ENCODE peak calls at places on chromosomes 2 and 18, in seven cellular contexts. One of them, this sample, is unnamed. For H3K4me1, the result is how much of the 10 kb centered on the place peaks cover.

GRCh38 chr18:8176554-8176953 is 432.7 kb upstream of the RAB12 start:
- DNase-seq in hepatocyte: no peak
- DNase-seq in RWPE2: no peak
- DNase-seq in transverse colon: no peak
- DNase-seq in IMR-90: no peak
- DNase-seq in ovary: no peak
- DNase-seq in pancreas: peak
- DNase-seq in this sample: no peak

GRCh38 chr18:27921904-27922541 is 254.9 kb downstream of the CDH2 start:
- DNase-seq in pancreas: no peak
- DNase-seq in transverse colon: no peak
- DNase-seq in IMR-90: peak
- DNase-seq in ovary: no peak
- DNase-seq in hepatocyte: peak
- DNase-seq in RWPE2: peak
- DNase-seq in this sample: no peak

GRCh38 chr2:116450990-116451389 is 1363.5 kb upstream of the DDX18 start:
- DNase-seq in IMR-90: no peak
- DNase-seq in transverse colon: no peak
- DNase-seq in ovary: no peak
- DNase-seq in hepatocyte: peak
- DNase-seq in RWPE2: no peak
- DNase-seq in pancreas: no peak
- DNase-seq in this sample: no peak

GRCh38 chr2:96527052-96527964 is 9.2 kb upstream of the ARID5A start:
- DNase-seq in RWPE2: peak
- DNase-seq in ovary: peak
- DNase-seq in IMR-90: peak
- DNase-seq in transverse colon: peak
- DNase-seq in pancreas: no peak
- DNase-seq in hepatocyte: peak
- DNase-seq in this sample: no peak

GRCh38 chr2:151928380-151928779 is 100.2 kb upstream of the ARL5A start:
- DNase-seq in transverse colon: no peak
- DNase-seq in pancreas: no peak
- DNase-seq in hepatocyte: peak
- DNase-seq in ovary: no peak
- DNase-seq in IMR-90: no peak
- DNase-seq in RWPE2: no peak
- DNase-seq in this sample: no peak

GRCh38 chr18:49343179-49343578 is 117.3 kb downstream of the DYM start:
- DNase-seq in pancreas: no peak
- DNase-seq in RWPE2: no peak
- DNase-seq in hepatocyte: no peak
- DNase-seq in transverse colon: no peak
- DNase-seq in IMR-90: no peak
- DNase-seq in ovary: no peak
- DNase-seq in this sample: no peak

GRCh38 chr2:96117701-96118588 is 1.6 kb upstream of the ADRA2B start:
- DNase-seq in ovary: no peak
- DNase-seq in hepatocyte: peak
- DNase-seq in pancreas: no peak
- DNase-seq in transverse colon: no peak
- DNase-seq in IMR-90: no peak
- DNase-seq in RWPE2: peak
- DNase-seq in this sample: peak

GRCh38 chr2:100059638-100060037 is 82.8 kb downstream of the AFF3 start:
- DNase-seq in pancreas: no peak
- DNase-seq in IMR-90: no peak
- DNase-seq in hepatocyte: no peak
- DNase-seq in RWPE2: no peak
- DNase-seq in ovary: no peak
- DNase-seq in transverse colon: no peak
- DNase-seq in this sample: no peak

GRCh38 chr2:62527478-62528210 is 21.6 kb upstream of the TMEM17 start:
- DNase-seq in IMR-90: no peak
- DNase-seq in pancreas: no peak
- DNase-seq in RWPE2: no peak
- DNase-seq in hepatocyte: no peak
- DNase-seq in transverse colon: no peak
- DNase-seq in ovary: no peak
- DNase-seq in this sample: no peak

GRCh38 chr2:95063401-95063958 is 38.0 kb downstream of the MAL start:
- DNase-seq in hepatocyte: no peak
- DNase-seq in transverse colon: no peak
- DNase-seq in RWPE2: no peak
- DNase-seq in pancreas: no peak
- DNase-seq in IMR-90: no peak
- DNase-seq in ovary: no peak
- DNase-seq in this sample: no peak

GRCh38 chr2:63872571-63873328 is 31.1 kb downstream of the UGP2 start:
- DNase-seq in ovary: no peak
- DNase-seq in pancreas: no peak
- DNase-seq in RWPE2: no peak
- DNase-seq in IMR-90: no peak
- DNase-seq in hepatocyte: no peak
- DNase-seq in transverse colon: no peak
- DNase-seq in this sample: no peak

GRCh38 chr2:163345795-163346573 is 389.8 kb downstream of the FIGN start:
- DNase-seq in pancreas: no peak
- DNase-seq in transverse colon: no peak
- DNase-seq in ovary: no peak
- DNase-seq in IMR-90: peak
- DNase-seq in hepatocyte: peak
- DNase-seq in RWPE2: no peak
- DNase-seq in this sample: no peak

GRCh38 chr2:204892506-204893255 is 347.4 kb downstream of the PARD3B start:
- DNase-seq in transverse colon: no peak
- DNase-seq in IMR-90: peak
- DNase-seq in ovary: no peak
- DNase-seq in pancreas: no peak
- DNase-seq in RWPE2: no peak
- DNase-seq in hepatocyte: no peak
- DNase-seq in this sample: no peak

GRCh38 chr18:2917255-2918047 is 70.6 kb downstream of the EMILIN2 start:
- DNase-seq in ovary: no peak
- DNase-seq in RWPE2: no peak
- DNase-seq in pancreas: no peak
- DNase-seq in transverse colon: no peak
- DNase-seq in IMR-90: no peak
- DNase-seq in hepatocyte: no peak
- DNase-seq in this sample: no peak

GRCh38 chr2:216909541-216910175 is 49.8 kb upstream of the TNP1 start:
- DNase-seq in transverse colon: no peak
- DNase-seq in hepatocyte: no peak
- DNase-seq in IMR-90: no peak
- DNase-seq in ovary: no peak
- DNase-seq in pancreas: no peak
- DNase-seq in RWPE2: no peak
- DNase-seq in this sample: no peak

GRCh38 chr2:25293145-25293544 is 48.6 kb downstream of the DNMT3A start:
- DNase-seq in IMR-90: peak
- DNase-seq in ovary: no peak
- DNase-seq in pancreas: no peak
- DNase-seq in transverse colon: no peak
- DNase-seq in RWPE2: no peak
- DNase-seq in hepatocyte: no peak
- DNase-seq in this sample: no peak

GRCh38 chr2:223746611-223747010 is 90.8 kb downstream of the AP1S3 start:
- DNase-seq in IMR-90: no peak
- DNase-seq in ovary: no peak
- DNase-seq in hepatocyte: no peak
- DNase-seq in transverse colon: no peak
- DNase-seq in RWPE2: no peak
- DNase-seq in pancreas: no peak
- DNase-seq in this sample: no peak

GRCh38 chr2:157355618-157356017 is 30.0 kb upstream of the ERMN start:
- DNase-seq in ovary: no peak
- DNase-seq in pancreas: no peak
- DNase-seq in transverse colon: no peak
- DNase-seq in IMR-90: peak
- DNase-seq in hepatocyte: no peak
- DNase-seq in RWPE2: no peak
- DNase-seq in this sample: no peak

GRCh38 chr18:26710460-26711096 is 154.9 kb downstream of the AQP4 start:
- DNase-seq in ovary: no peak
- DNase-seq in RWPE2: no peak
- DNase-seq in transverse colon: no peak
- DNase-seq in pancreas: no peak
- DNase-seq in hepatocyte: no peak
- DNase-seq in IMR-90: no peak
- DNase-seq in this sample: no peak
- H3K27ac ChIP-seq in ovary: no peak
- H3K27ac ChIP-seq in RWPE2: no peak
- H3K27ac ChIP-seq in transverse colon: no peak
- H3K27ac ChIP-seq in pancreas: no peak
- H3K27ac ChIP-seq in hepatocyte: no peak
- H3K27ac ChIP-seq in IMR-90: no peak
- H3K27ac ChIP-seq in this sample: no peak

GRCh38 chr2:128625966-128626757 is 307.5 kb upstream of the HS6ST1 start:
- DNase-seq in ovary: no peak
- DNase-seq in IMR-90: no peak
- DNase-seq in pancreas: no peak
- DNase-seq in transverse colon: no peak
- DNase-seq in RWPE2: no peak
- DNase-seq in hepatocyte: no peak
- DNase-seq in this sample: peak
- H3K4me1 ChIP-seq in ovary: under half
- H3K4me1 ChIP-seq in IMR-90: under half
- H3K4me1 ChIP-seq in pancreas: under half
- H3K4me1 ChIP-seq in transverse colon: under half
- H3K4me1 ChIP-seq in RWPE2: under half
- H3K4me1 ChIP-seq in hepatocyte: under half
- H3K4me1 ChIP-seq in this sample: under half

DNA sequence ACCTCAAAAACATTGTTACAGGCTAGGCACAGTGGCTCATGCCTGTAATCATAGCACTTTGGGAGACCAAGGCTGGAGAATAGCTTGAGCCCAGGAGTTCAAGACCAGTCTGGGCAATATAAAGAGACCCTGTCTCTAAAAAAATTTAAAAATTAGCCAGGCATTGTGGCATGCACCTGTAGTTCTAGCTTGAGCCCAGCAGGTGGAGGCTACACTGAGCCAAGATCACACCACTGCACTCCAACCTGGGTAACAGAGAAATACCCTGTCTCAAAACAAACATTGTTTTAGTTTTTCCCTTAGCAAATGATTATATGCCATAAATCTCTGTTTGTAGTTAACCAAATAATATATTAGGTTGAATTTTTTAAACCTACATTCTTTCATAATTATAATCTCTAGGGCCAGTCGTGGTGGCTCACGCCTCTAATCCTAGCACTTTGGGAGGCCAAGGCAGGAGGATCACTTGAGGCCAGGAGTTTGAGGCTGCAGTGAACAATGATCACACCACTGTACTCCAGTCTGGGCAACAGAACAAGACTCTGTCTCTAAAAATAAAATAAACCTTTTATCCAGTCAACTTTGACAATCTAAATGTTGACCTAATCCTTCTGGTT is 13.3 kb upstream of the CYP20A1 start:
- DNase-seq in ovary: no peak
- DNase-seq in RWPE2: no peak
- DNase-seq in IMR-90: peak
- DNase-seq in hepatocyte: peak
- DNase-seq in pancreas: no peak
- DNase-seq in transverse colon: no peak
- DNase-seq in this sample: no peak
- TF ChIP-seq CTCF in ovary: no peak
- TF ChIP-seq CTCF in RWPE2: peak
- TF ChIP-seq CTCF in IMR-90: peak
- TF ChIP-seq CTCF in hepatocyte: peak
- TF ChIP-seq CTCF in pancreas: peak
- TF ChIP-seq CTCF in transverse colon: peak
- TF ChIP-seq CTCF in this sample: peak

DNA sequence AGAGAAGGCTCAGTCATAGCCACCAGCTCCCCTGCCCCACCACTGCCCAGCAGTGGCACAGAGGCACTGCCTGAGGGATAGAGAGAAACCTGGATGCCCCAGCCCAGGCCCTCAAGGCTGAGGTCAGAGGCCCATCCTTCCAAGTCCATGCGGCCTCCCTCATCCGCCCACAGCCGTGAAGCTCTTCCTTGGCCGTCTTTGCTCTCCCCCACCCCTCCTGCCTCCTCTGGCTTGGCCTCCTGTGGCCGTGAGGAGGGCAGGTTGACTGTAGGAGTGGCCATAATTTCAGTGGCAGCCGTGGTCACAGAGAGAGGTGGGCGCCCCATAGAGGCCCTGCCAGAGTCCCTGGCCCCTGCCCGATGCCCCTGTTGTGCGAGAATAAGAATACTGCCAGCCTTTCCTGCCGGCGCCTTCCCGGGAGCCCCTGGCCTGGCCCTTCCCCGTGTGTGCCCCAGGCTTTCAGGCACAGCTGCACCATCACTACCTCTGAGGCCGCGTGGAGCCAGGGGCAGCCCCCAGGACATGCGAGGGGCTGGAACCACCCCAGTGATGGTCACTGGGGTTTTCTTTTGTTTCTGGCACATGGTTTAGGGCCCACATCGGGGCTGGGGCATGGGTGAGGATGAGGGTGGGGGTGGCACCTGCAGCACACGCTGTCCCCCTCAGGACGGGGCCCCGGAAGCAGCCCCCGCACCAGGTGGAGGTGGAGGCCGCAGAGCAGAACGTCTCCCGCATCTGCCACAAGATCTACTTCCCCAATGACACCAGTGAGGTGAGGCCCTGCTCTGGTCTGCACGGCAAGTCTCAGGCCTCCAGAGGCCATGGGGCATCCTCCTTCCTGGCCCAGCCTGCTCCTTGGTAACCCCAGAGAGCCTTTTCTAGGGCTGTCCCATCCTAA is 13.1 kb upstream of the GPR17 start:
- DNase-seq in pancreas: no peak
- DNase-seq in ovary: no peak
- DNase-seq in transverse colon: no peak
- DNase-seq in IMR-90: no peak
- DNase-seq in RWPE2: no peak
- DNase-seq in hepatocyte: no peak
- DNase-seq in this sample: no peak
- H3K27ac ChIP-seq in pancreas: no peak
- H3K27ac ChIP-seq in ovary: no peak
- H3K27ac ChIP-seq in transverse colon: peak
- H3K27ac ChIP-seq in IMR-90: no peak
- H3K27ac ChIP-seq in RWPE2: no peak
- H3K27ac ChIP-seq in hepatocyte: no peak
- H3K27ac ChIP-seq in this sample: peak

DNA sequence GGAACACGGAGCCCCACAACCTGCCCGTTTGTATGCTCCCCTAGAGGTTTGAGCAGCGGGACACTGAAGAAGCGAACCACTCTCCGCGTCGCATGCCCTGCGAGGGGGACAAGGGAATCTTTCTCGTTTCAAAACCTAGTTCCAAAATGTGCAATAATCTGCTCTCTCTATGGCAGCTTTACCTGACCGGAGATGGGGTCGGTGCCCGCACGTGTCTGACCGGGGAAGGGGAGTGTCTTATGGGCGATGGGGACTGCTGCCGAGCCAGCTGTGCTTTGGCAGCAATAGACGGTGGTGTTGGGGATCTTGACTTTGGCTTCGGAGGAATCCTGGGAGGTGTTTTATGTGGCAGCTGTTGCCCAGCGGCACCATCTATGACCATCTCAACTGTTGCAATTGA is 7.9 kb downstream of the TTN start:
- DNase-seq in RWPE2: no peak
- DNase-seq in IMR-90: no peak
- DNase-seq in transverse colon: no peak
- DNase-seq in hepatocyte: no peak
- DNase-seq in pancreas: no peak
- DNase-seq in ovary: no peak
- DNase-seq in this sample: no peak
- H3K4me1 ChIP-seq in RWPE2: under half
- H3K4me1 ChIP-seq in IMR-90: under half
- H3K4me1 ChIP-seq in transverse colon: under half
- H3K4me1 ChIP-seq in hepatocyte: under half
- H3K4me1 ChIP-seq in pancreas: under half
- H3K4me1 ChIP-seq in ovary: under half
- H3K4me1 ChIP-seq in this sample: under half